ENCODE peak calls at places on chromosome 4, in seven cellular contexts. Q, A, F, X, L, V and N are unnamed samples.

GRCh38 chr4:98626350-98626749 is 32.1 kb downstream of the TSPAN5 start:
- DNase-seq in Q (no peak), A (no peak), F (no peak), X (peak; percentile 90), L (peak; percentile 93), V (peak; percentile 66), N (peak; percentile 89)

GRCh38 chr4:44738615-44739014 is 12.3 kb upstream of the GNPDA2 start:
- DNase-seq in A (no peak), X (peak; percentile 9), Q (no peak), F (no peak), V (peak; percentile 6), L (no peak), N (no peak)

GRCh38 chr4:88792821-88793220 is 95.2 kb upstream of the NAP1L5 start:
- DNase-seq in X (peak; percentile 47), Q (no peak), A (no peak), L (no peak), F (no peak), V (no peak), N (no peak)

GRCh38 chr4:41505161-41505653 is 32.8 kb upstream of the LIMCH1 start:
- DNase-seq in L (no peak), A (peak; percentile 80), F (no peak), Q (no peak), X (peak; percentile 15), V (peak; percentile 14), N (peak; percentile 79)

GRCh38 chr4:108135549-108136209 is 33.1 kb downstream of the LEF1 start:
- DNase-seq in V (no peak), Q (no peak), X (no peak), L (peak; percentile 63), A (no peak), F (peak; percentile 32), N (no peak)

GRCh38 chr4:25859429-25860148 is 3.2 kb downstream of the SEL1L3 start:
- DNase-seq in L (no peak), Q (no peak), V (no peak), A (no peak), X (no peak), F (no peak), N (no peak)

GRCh38 chr4:3660086-3660927 is 105.9 kb upstream of the ADRA2C start:
- DNase-seq in V (no peak), X (no peak), F (no peak), Q (no peak), L (no peak), A (peak; percentile 82), N (peak; percentile 22)

GRCh38 chr4:152992491-152992890 is 56.4 kb downstream of the FHDC1 start:
- DNase-seq in V (no peak), X (no peak), L (no peak), Q (no peak), A (no peak), F (no peak), N (no peak)

GRCh38 chr4:6546681-6547447 is 28.1 kb upstream of the MAN2B2 start:
- DNase-seq in V (peak; percentile 81), Q (peak; percentile 32), L (peak; percentile 28), X (peak; percentile 77), A (peak; percentile 55), F (peak; percentile 63), N (no peak)

GRCh38 chr4:17577660-17578481 is 873 bp downstream of the LAP3 start:
- DNase-seq in Q (peak; percentile 11), F (no peak), A (no peak), V (peak; percentile 38), L (peak; percentile 16), X (peak; percentile 57), N (peak; percentile 23)

GRCh38 chr4:112357897-112358296 is 60.7 kb downstream of the ALPK1 start:
- DNase-seq in A (no peak), V (no peak), F (no peak), X (no peak), L (no peak), Q (no peak), N (no peak)

GRCh38 chr4:75289843-75290616 is 224.2 kb downstream of the RCHY1 start:
- DNase-seq in Q (peak; percentile 11), A (peak; percentile 15), V (peak; percentile 29), L (peak; percentile 7), F (peak; percentile 2), X (no peak), N (no peak)

GRCh38 chr4:2570551-2571222 is 34.2 kb downstream of the FAM193A start:
- DNase-seq in Q (no peak), V (no peak), X (no peak), A (no peak), F (no peak), L (no peak), N (no peak)

GRCh38 chr4:45100936-45101818 is 374.8 kb upstream of the GNPDA2 start:
- DNase-seq in L (peak; percentile 32), V (no peak), F (no peak), Q (no peak), X (no peak), A (no peak), N (peak; percentile 28)

GRCh38 chr4:99808260-99808857 is 8.3 kb upstream of the DAPP1 start:
- DNase-seq in F (peak; percentile 63), A (peak; percentile 27), Q (peak; percentile 55), X (peak; percentile 38), L (peak; percentile 58), V (peak; percentile 54), N (peak; percentile 32)